ENCODE peak calls at places on chromosomes 7 and 10, in six cellular contexts. One of them, this sample, is unnamed.

GRCh38 chr10:3067045-3067858 is at the start of gene PFKP:
- DNase-seq in neural progenitor cell: peak
- DNase-seq in GM20000: peak
- DNase-seq in fibroblast of lung: peak
- DNase-seq in kidney epithelial cell: no peak
- DNase-seq in stomach: no peak
- DNase-seq in this sample: no peak

GRCh38 chr7:81761821-81762220 is 8.0 kb downstream of the HGF start:
- DNase-seq in stomach: no peak
- DNase-seq in kidney epithelial cell: no peak
- DNase-seq in neural progenitor cell: peak
- DNase-seq in GM20000: no peak
- DNase-seq in fibroblast of lung: no peak
- DNase-seq in this sample: no peak

GRCh38 chr7:27784399-27785053 is 44.6 kb downstream of the TAX1BP1 start:
- DNase-seq in neural progenitor cell: peak
- DNase-seq in fibroblast of lung: peak
- DNase-seq in stomach: no peak
- DNase-seq in kidney epithelial cell: peak
- DNase-seq in GM20000: peak
- DNase-seq in this sample: peak

GRCh38 chr7:82029236-82029635 is 259.4 kb upstream of the HGF start:
- DNase-seq in fibroblast of lung: peak
- DNase-seq in kidney epithelial cell: no peak
- DNase-seq in neural progenitor cell: no peak
- DNase-seq in GM20000: no peak
- DNase-seq in stomach: no peak
- DNase-seq in this sample: no peak

GRCh38 chr7:40502359-40502758 is 367.6 kb downstream of the SUGCT start:
- DNase-seq in kidney epithelial cell: no peak
- DNase-seq in GM20000: no peak
- DNase-seq in neural progenitor cell: no peak
- DNase-seq in fibroblast of lung: no peak
- DNase-seq in stomach: no peak
- DNase-seq in this sample: no peak

GRCh38 chr7:18580945-18581344 is 85.4 kb downstream of the HDAC9 start:
- DNase-seq in kidney epithelial cell: no peak
- DNase-seq in stomach: no peak
- DNase-seq in neural progenitor cell: no peak
- DNase-seq in fibroblast of lung: no peak
- DNase-seq in GM20000: no peak
- DNase-seq in this sample: no peak

GRCh38 chr7:2321020-2321419 is 6.8 kb upstream of the SNX8 start:
- DNase-seq in neural progenitor cell: peak
- DNase-seq in fibroblast of lung: peak
- DNase-seq in GM20000: no peak
- DNase-seq in kidney epithelial cell: no peak
- DNase-seq in stomach: no peak
- DNase-seq in this sample: no peak

GRCh38 chr10:118568327-118568848 is 27.1 kb downstream of the PRLHR start:
- DNase-seq in GM20000: peak
- DNase-seq in stomach: no peak
- DNase-seq in fibroblast of lung: peak
- DNase-seq in kidney epithelial cell: no peak
- DNase-seq in neural progenitor cell: peak
- DNase-seq in this sample: peak

GRCh38 chr7:13989138-13989943 is at the start of gene ETV1:
- DNase-seq in GM20000: no peak
- DNase-seq in fibroblast of lung: peak
- DNase-seq in neural progenitor cell: peak
- DNase-seq in kidney epithelial cell: no peak
- DNase-seq in stomach: peak
- DNase-seq in this sample: no peak

GRCh38 chr10:6025683-6026225 is 36.4 kb downstream of the IL2RA start:
- DNase-seq in stomach: no peak
- DNase-seq in kidney epithelial cell: no peak
- DNase-seq in GM20000: no peak
- DNase-seq in fibroblast of lung: no peak
- DNase-seq in neural progenitor cell: no peak
- DNase-seq in this sample: no peak

DNA sequence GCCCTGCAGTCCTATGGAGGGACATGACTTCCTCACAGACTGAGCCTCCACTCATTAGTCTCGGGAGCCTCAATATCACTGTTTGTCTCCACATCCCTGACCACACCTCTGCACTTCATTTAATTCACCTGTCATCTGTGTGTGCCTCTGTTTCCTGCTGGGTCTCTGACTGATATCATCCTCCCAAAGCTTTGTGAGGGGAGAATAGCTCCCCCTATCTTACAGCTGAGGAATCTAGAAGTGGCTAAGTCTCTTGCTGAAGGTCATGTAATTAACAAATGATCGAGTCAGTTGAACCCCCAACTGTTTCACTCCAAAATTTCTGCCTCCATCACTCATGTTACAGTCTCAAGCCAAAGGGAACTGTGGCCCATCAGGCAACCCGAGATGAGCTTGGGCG is 5.5 kb upstream of the CPXM2 start:
- DNase-seq in stomach: no peak
- DNase-seq in GM20000: no peak
- DNase-seq in neural progenitor cell: peak
- DNase-seq in fibroblast of lung: no peak
- DNase-seq in kidney epithelial cell: no peak
- DNase-seq in this sample: no peak
- TF ChIP-seq CTCF in stomach: no peak
- TF ChIP-seq CTCF in GM20000: no peak
- TF ChIP-seq CTCF in neural progenitor cell: peak
- TF ChIP-seq CTCF in fibroblast of lung: no peak
- TF ChIP-seq CTCF in kidney epithelial cell: peak
- TF ChIP-seq CTCF in this sample: peak

GRCh38 chr10:62681211-62681940 is 123.1 kb upstream of the ADO start:
- DNase-seq in kidney epithelial cell: no peak
- DNase-seq in neural progenitor cell: peak
- DNase-seq in stomach: peak
- DNase-seq in GM20000: peak
- DNase-seq in fibroblast of lung: peak
- DNase-seq in this sample: no peak
- TF ChIP-seq CTCF in kidney epithelial cell: peak
- TF ChIP-seq CTCF in neural progenitor cell: peak
- TF ChIP-seq CTCF in stomach: no peak
- TF ChIP-seq CTCF in GM20000: peak
- TF ChIP-seq CTCF in fibroblast of lung: no peak
- TF ChIP-seq CTCF in this sample: no peak

GRCh38 chr7:46068159-46068558 is 147.1 kb upstream of the IGFBP3 start:
- DNase-seq in kidney epithelial cell: no peak
- DNase-seq in fibroblast of lung: no peak
- DNase-seq in stomach: no peak
- DNase-seq in neural progenitor cell: no peak
- DNase-seq in GM20000: no peak
- DNase-seq in this sample: no peak

GRCh38 chr7:46072722-46073121 is 151.7 kb upstream of the IGFBP3 start:
- DNase-seq in stomach: no peak
- DNase-seq in kidney epithelial cell: no peak
- DNase-seq in neural progenitor cell: no peak
- DNase-seq in GM20000: no peak
- DNase-seq in fibroblast of lung: peak
- DNase-seq in this sample: no peak

GRCh38 chr7:46071076-46071475 is 150.0 kb upstream of the IGFBP3 start:
- DNase-seq in neural progenitor cell: no peak
- DNase-seq in fibroblast of lung: peak
- DNase-seq in stomach: no peak
- DNase-seq in kidney epithelial cell: no peak
- DNase-seq in GM20000: no peak
- DNase-seq in this sample: no peak

GRCh38 chr7:46076527-46076926 is 155.5 kb upstream of the IGFBP3 start:
- DNase-seq in stomach: no peak
- DNase-seq in GM20000: no peak
- DNase-seq in fibroblast of lung: no peak
- DNase-seq in kidney epithelial cell: no peak
- DNase-seq in neural progenitor cell: no peak
- DNase-seq in this sample: no peak

DNA sequence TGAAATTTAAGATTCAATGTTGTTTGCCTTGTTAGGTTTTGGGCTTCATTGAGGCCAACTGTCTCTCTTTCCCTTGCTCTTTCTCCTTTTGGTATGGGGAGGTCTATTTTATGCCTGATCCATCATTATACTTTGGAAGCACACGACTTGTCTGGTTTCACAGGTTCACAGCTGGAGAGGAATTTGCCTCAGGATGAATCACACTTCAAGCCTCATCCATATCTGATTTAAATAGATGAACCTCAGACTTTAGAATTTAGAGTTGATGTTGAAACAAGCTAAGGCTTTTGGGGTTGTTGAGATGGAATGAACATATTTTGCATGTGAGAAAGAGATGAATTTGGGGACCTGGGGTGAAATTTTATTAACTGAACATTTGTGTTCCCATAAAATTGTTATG is 150.5 kb upstream of the IGFBP3 start:
- DNase-seq in GM20000: no peak
- DNase-seq in stomach: no peak
- DNase-seq in kidney epithelial cell: peak
- DNase-seq in fibroblast of lung: peak
- DNase-seq in neural progenitor cell: no peak
- DNase-seq in this sample: no peak
- TF ChIP-seq CTCF in GM20000: no peak
- TF ChIP-seq CTCF in stomach: no peak
- TF ChIP-seq CTCF in kidney epithelial cell: no peak
- TF ChIP-seq CTCF in fibroblast of lung: no peak
- TF ChIP-seq CTCF in neural progenitor cell: no peak
- TF ChIP-seq CTCF in this sample: no peak

GRCh38 chr10:88389456-88389855 is 193.7 kb downstream of the RNLS start:
- DNase-seq in fibroblast of lung: peak
- DNase-seq in neural progenitor cell: peak
- DNase-seq in GM20000: no peak
- DNase-seq in kidney epithelial cell: no peak
- DNase-seq in stomach: no peak
- DNase-seq in this sample: peak
- TF ChIP-seq CTCF in fibroblast of lung: peak
- TF ChIP-seq CTCF in neural progenitor cell: peak
- TF ChIP-seq CTCF in GM20000: no peak
- TF ChIP-seq CTCF in kidney epithelial cell: peak
- TF ChIP-seq CTCF in stomach: no peak
- TF ChIP-seq CTCF in this sample: peak

DNA sequence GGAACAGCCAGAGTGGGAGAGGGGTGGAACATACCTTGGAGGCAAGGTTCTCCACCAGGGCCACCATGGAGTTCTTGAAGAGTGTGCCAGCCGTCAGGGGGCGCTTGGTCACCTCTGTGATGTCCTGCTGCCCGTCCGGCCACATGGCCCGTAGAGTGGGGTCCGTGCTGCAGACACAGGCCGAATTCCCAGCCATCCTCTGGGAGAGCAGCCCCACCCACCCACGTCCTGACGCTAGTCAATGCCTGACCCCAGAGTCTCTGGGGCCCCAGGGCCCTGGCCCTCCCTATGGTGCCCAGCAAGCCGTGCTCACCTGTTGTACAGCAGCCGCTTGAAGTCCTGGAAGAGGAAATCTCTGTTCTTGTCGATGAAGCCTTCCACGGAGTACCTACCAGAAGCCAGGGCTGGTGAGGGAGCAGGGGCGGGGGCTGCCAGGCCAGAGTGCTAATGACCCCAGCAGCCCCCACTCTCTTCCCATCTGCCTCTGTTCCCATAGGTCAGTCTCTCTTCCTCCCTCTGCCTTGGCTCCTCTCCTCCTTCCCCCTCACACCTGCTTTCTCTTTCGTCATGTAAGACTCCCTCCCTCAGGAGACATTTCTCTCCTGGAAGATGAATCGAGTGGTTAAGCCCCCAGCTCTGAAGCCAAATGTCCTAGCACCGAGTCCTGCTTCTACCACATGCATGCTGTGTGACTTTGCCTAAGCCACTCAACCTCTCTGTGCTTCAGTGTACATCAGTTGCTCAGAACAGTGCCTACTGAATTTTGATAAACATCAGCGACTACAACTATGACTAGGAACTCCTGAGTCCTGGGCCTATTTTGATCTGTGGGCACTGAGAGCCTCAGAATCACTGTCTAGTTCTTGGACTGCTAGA is 11.0 kb downstream of the MYO1G start:
- DNase-seq in fibroblast of lung: no peak
- DNase-seq in kidney epithelial cell: no peak
- DNase-seq in neural progenitor cell: peak
- DNase-seq in GM20000: peak
- DNase-seq in stomach: no peak
- DNase-seq in this sample: no peak
- TF ChIP-seq CTCF in fibroblast of lung: no peak
- TF ChIP-seq CTCF in kidney epithelial cell: peak
- TF ChIP-seq CTCF in neural progenitor cell: peak
- TF ChIP-seq CTCF in GM20000: no peak
- TF ChIP-seq CTCF in stomach: no peak
- TF ChIP-seq CTCF in this sample: peak

GRCh38 chr7:116708861-116709260 is 36.9 kb downstream of the MET start:
- DNase-seq in kidney epithelial cell: no peak
- DNase-seq in GM20000: no peak
- DNase-seq in neural progenitor cell: no peak
- DNase-seq in stomach: no peak
- DNase-seq in fibroblast of lung: no peak
- DNase-seq in this sample: no peak
- TF ChIP-seq CTCF in kidney epithelial cell: no peak
- TF ChIP-seq CTCF in GM20000: no peak
- TF ChIP-seq CTCF in neural progenitor cell: no peak
- TF ChIP-seq CTCF in stomach: no peak
- TF ChIP-seq CTCF in fibroblast of lung: no peak
- TF ChIP-seq CTCF in this sample: no peak

GRCh38 chr10:60846173-60846572 is 67.9 kb downstream of the CDK1 start:
- DNase-seq in GM20000: no peak
- DNase-seq in kidney epithelial cell: no peak
- DNase-seq in neural progenitor cell: no peak
- DNase-seq in stomach: no peak
- DNase-seq in fibroblast of lung: peak
- DNase-seq in this sample: no peak
- TF ChIP-seq CTCF in GM20000: no peak
- TF ChIP-seq CTCF in kidney epithelial cell: no peak
- TF ChIP-seq CTCF in neural progenitor cell: no peak
- TF ChIP-seq CTCF in stomach: no peak
- TF ChIP-seq CTCF in fibroblast of lung: no peak
- TF ChIP-seq CTCF in this sample: no peak

GRCh38 chr10:55460008-55460407 is 659.0 kb upstream of the PCDH15 start:
- DNase-seq in fibroblast of lung: no peak
- DNase-seq in stomach: no peak
- DNase-seq in GM20000: no peak
- DNase-seq in neural progenitor cell: no peak
- DNase-seq in kidney epithelial cell: no peak
- DNase-seq in this sample: no peak
- TF ChIP-seq CTCF in fibroblast of lung: no peak
- TF ChIP-seq CTCF in stomach: no peak
- TF ChIP-seq CTCF in GM20000: no peak
- TF ChIP-seq CTCF in neural progenitor cell: no peak
- TF ChIP-seq CTCF in kidney epithelial cell: no peak
- TF ChIP-seq CTCF in this sample: no peak